ENCODE peak calls at places on chromosomes 2 and 18, in ten cellular contexts. S is pancreas; W is NCI-H748 treated with DMSO at 0.1 percent for 48 hours; E is WTC11; R is foreskin fibroblast; G is naive B cell; N is stimulated activated effector memory CD8-positive, alpha-beta T cell treated with anti-CD3 and anti-CD28 coated beads, Interleukin-12 subunit alpha, Interleukin-12 subunit beta, amount 100 ng/mL, for 72 hours; V is activated CD4-positive, alpha-beta T cell treated with anti-CD3 and anti-CD28 coated beads, Interleukin-2, amount 10 ng/mL, durations not matched to agents 7 days and 5 days; I is PC-3; O is iris pigment epithelial cell. K is an unnamed sample.

GRCh38 chr2:223619486-223620129 is 17.4 kb upstream of the SCG2 start:
- DNase-seq in V (no peak), W (no peak), O (no peak), N (no peak), E (no peak), S (no peak), I (peak; percentile 55), R (no peak), G (no peak), K (no peak)

GRCh38 chr2:61640406-61640805 is 102.2 kb upstream of the XPO1 start:
- DNase-seq in W (no peak), S (no peak), O (no peak), R (no peak), I (peak; percentile 39), G (no peak), N (no peak), E (peak; percentile 14), V (no peak), K (no peak)

GRCh38 chr18:58891753-58892152 is 27.1 kb downstream of the ZNF532 start:
- DNase-seq in O (peak; percentile 35), W (no peak), I (no peak), E (no peak), R (no peak), V (no peak), S (no peak), G (no peak), N (no peak), K (no peak)

GRCh38 chr2:165058471-165059265 is 103.3 kb upstream of the SLC38A11 start:
- DNase-seq in O (no peak), N (no peak), I (no peak), V (no peak), G (no peak), R (no peak), S (no peak), W (no peak), E (no peak), K (no peak)

GRCh38 chr2:9758741-9759140 is 84.5 kb upstream of the TAF1B start:
- DNase-seq in N (no peak), I (no peak), W (no peak), S (no peak), G (no peak), O (peak; percentile 18), V (no peak), R (no peak), E (no peak), K (no peak)

GRCh38 chr2:112880081-112880531 is 30.9 kb upstream of the IL37 start:
- DNase-seq in N (no peak), G (no peak), V (no peak), R (peak; percentile 38), O (peak; percentile 82), S (no peak), E (no peak), I (peak; percentile 72), W (no peak), K (no peak)

GRCh38 chr2:44934521-44934961 is 7.0 kb upstream of the SIX3 start:
- DNase-seq in G (no peak), S (no peak), N (no peak), E (peak; percentile 45), I (no peak), R (no peak), V (no peak), O (no peak), W (peak; percentile 27), K (no peak)

GRCh38 chr2:101337877-101338276 is 29.4 kb upstream of the RNF149 start:
- DNase-seq in E (no peak), O (peak; percentile 42), W (no peak), N (no peak), S (no peak), I (peak; percentile 62), G (no peak), V (no peak), R (no peak), K (no peak)

GRCh38 chr2:95061119-95061512 is 35.6 kb downstream of the MAL start:
- DNase-seq in E (no peak), I (no peak), S (no peak), R (no peak), N (no peak), G (no peak), V (no peak), O (no peak), W (no peak), K (no peak)

GRCh38 chr18:3261393-3262233 is at the start of gene MYL12B:
- DNase-seq in E (peak; percentile 78), V (peak; percentile 82), G (peak; percentile 86), S (peak; percentile 69), W (peak; percentile 28), N (peak; percentile 69), R (peak; percentile 65), I (peak; percentile 83), O (peak; percentile 81), K (no peak)

GRCh38 chr2:175233135-175233719 is 51.7 kb upstream of the ATP5MC3 start:
- DNase-seq in W (no peak), G (no peak), R (peak; percentile 37), I (peak; percentile 90), E (no peak), N (no peak), S (no peak), O (peak; percentile 78), V (no peak), K (peak; percentile 40)

GRCh38 chr2:151632993-151633592 is 101.2 kb downstream of the NEB start:
- DNase-seq in S (no peak), E (no peak), I (peak; percentile 51), W (no peak), G (no peak), N (no peak), O (peak; percentile 22), V (no peak), R (no peak), K (no peak)

GRCh38 chr2:85905187-85905666 is 16.4 kb upstream of the ST3GAL5 start:
- DNase-seq in O (no peak), R (no peak), V (no peak), G (no peak), I (no peak), E (no peak), N (no peak), S (no peak), W (no peak), K (no peak)

GRCh38 chr18:55317832-55318231 is 270.2 kb downstream of the TCF4 start:
- DNase-seq in N (no peak), E (no peak), O (peak; percentile 26), W (peak; percentile 61), S (no peak), I (no peak), V (no peak), R (no peak), G (no peak), K (no peak)

GRCh38 chr2:106852103-106852502 is 33.9 kb downstream of the ST6GAL2 start:
- DNase-seq in N (no peak), V (no peak), E (peak; percentile 56), I (no peak), G (no peak), S (no peak), W (no peak), R (no peak), O (no peak), K (no peak)

GRCh38 chr2:11833601-11834000 is 87.2 kb downstream of the LPIN1 start:
- DNase-seq in S (no peak), O (peak; percentile 56), V (no peak), G (no peak), N (no peak), W (no peak), R (peak; percentile 74), E (no peak), I (no peak), K (peak; percentile 12)

GRCh38 chr2:73028841-73029240 is 42.7 kb downstream of the SFXN5 start:
- DNase-seq in V (no peak), E (no peak), I (no peak), N (no peak), O (no peak), S (no peak), G (no peak), W (no peak), R (no peak), K (peak; percentile 79)

GRCh38 chr2:138699421-138699820 is 80.8 kb downstream of the NXPH2 start:
- DNase-seq in O (no peak), S (no peak), I (no peak), V (no peak), W (no peak), G (no peak), N (no peak), E (peak; percentile 19), R (no peak), K (no peak)

GRCh38 chr2:195202163-195202845 is 454.7 kb upstream of the SLC39A10 start:
- DNase-seq in I (peak; percentile 14), E (no peak), N (no peak), S (no peak), R (peak; percentile 1), W (no peak), O (peak; percentile 50), V (peak; percentile 44), G (no peak), K (no peak)

GRCh38 chr2:187976259-187976658 is 315.4 kb upstream of the GULP1 start:
- DNase-seq in V (no peak), E (no peak), I (no peak), G (no peak), N (no peak), W (no peak), R (no peak), S (no peak), O (no peak), K (no peak)

GRCh38 chr2:190334479-190335224 is 8.7 kb upstream of the INPP1 start:
- DNase-seq in G (no peak), V (no peak), E (no peak), I (no peak), W (no peak), N (no peak), S (peak; percentile 61), R (no peak), O (no peak), K (no peak)

GRCh38 chr2:197211881-197212342 is 98.7 kb downstream of the ANKRD44 start:
- DNase-seq in W (no peak), R (no peak), S (no peak), E (no peak), O (no peak), V (no peak), G (no peak), I (no peak), N (no peak), K (no peak)

GRCh38 chr18:76502551-76502950 is 7.5 kb upstream of the ZNF516 start:
- DNase-seq in G (no peak), V (no peak), I (no peak), N (no peak), E (no peak), S (no peak), R (no peak), W (no peak), O (no peak), K (no peak)

GRCh38 chr18:10419420-10420103 is 34.9 kb upstream of the APCDD1 start:
- DNase-seq in O (peak; percentile 35), S (no peak), V (no peak), W (no peak), E (no peak), I (no peak), N (no peak), G (no peak), R (peak; percentile 50), K (no peak)

GRCh38 chr2:109549016-109549595 is 64.7 kb downstream of the SEPTIN10 start:
- DNase-seq in G (no peak), N (no peak), S (no peak), O (no peak), E (no peak), R (no peak), W (no peak), V (no peak), I (no peak), K (no peak)

GRCh38 chr2:83953661-83954060 is 505.4 kb downstream of the SUCLG1 start:
- DNase-seq in O (no peak), W (no peak), R (no peak), E (no peak), S (no peak), N (no peak), I (no peak), G (no peak), V (no peak), K (no peak)

K was measured in DMS153.